ENCODE peak calls at places on chromosome 11, in nine cellular contexts. G is cardiac fibroblast, Y is gastrocnemius medialis, K is mesothelial cell of epicardium, X is AG04449, I is right lobe of liver, E is body of pancreas, J is left lung, M is colonic mucosa. W is an unnamed sample.

GRCh38 chr11:94149435-94149834 is 20.8 kb downstream of the PANX1 start:
- DNase-seq in M (no peak), J (no peak), Y (no peak), X (peak), I (no peak), G (peak), K (no peak), E (no peak), W (no peak)

GRCh38 chr11:62370743-62371440 is 33.6 kb downstream of the ASRGL1 start:
- DNase-seq in J (peak), E (peak), Y (no peak), I (no peak), K (no peak), G (no peak), M (peak), X (no peak), W (no peak)

GRCh38 chr11:45079943-45080719 is 66.3 kb upstream of the PRDM11 start:
- DNase-seq in X (no peak), E (peak), M (peak), I (no peak), Y (no peak), J (peak), G (no peak), K (no peak), W (no peak)

GRCh38 chr11:119641991-119642745 is 86.8 kb downstream of the NECTIN1 start:
- DNase-seq in M (no peak), E (no peak), J (no peak), Y (no peak), G (peak), K (no peak), I (no peak), X (no peak), W (no peak)

GRCh38 chr11:124970925-124971324 is 16.9 kb downstream of the CCDC15 start:
- DNase-seq in I (no peak), M (no peak), E (no peak), X (no peak), G (peak), Y (no peak), K (no peak), J (no peak), W (no peak)

GRCh38 chr11:48036466-48036865 is 56.1 kb downstream of the PTPRJ start:
- DNase-seq in X (peak), M (no peak), J (no peak), E (no peak), G (peak), Y (no peak), I (no peak), K (no peak), W (no peak)

GRCh38 chr11:123145220-123145619 is 49.8 kb downstream of the CLMP start:
- DNase-seq in X (no peak), K (no peak), I (no peak), M (no peak), G (peak), E (peak), Y (peak), J (peak), W (no peak)

GRCh38 chr11:61756452-61757212 is 4.2 kb downstream of the MYRF start:
- DNase-seq in K (no peak), Y (no peak), M (peak), E (peak), J (no peak), X (no peak), I (peak), G (peak), W (no peak)

GRCh38 chr11:110301032-110301431 is 4.6 kb upstream of the RDX start:
- DNase-seq in Y (no peak), M (no peak), E (no peak), X (no peak), K (no peak), I (no peak), G (no peak), J (no peak), W (no peak)

GRCh38 chr11:133835258-133836075 is 9.8 kb downstream of the SPATA19 start:
- DNase-seq in I (peak), G (peak), E (peak), Y (no peak), M (no peak), K (peak), X (no peak), J (no peak), W (no peak)

GRCh38 chr11:132111781-132112380 is 741.5 kb downstream of the NTM start:
- DNase-seq in J (no peak), M (no peak), E (no peak), X (peak), K (no peak), I (no peak), G (peak), Y (no peak), W (no peak)

GRCh38 chr11:47980093-47980906 is at the start of gene PTPRJ:
- DNase-seq in I (peak), K (peak), Y (no peak), G (peak), M (peak), E (peak), J (peak), X (no peak), W (peak)

GRCh38 chr11:10564030-10564429 is 4.4 kb downstream of the LYVE1 start:
- DNase-seq in X (no peak), Y (no peak), K (no peak), I (no peak), M (no peak), E (no peak), G (no peak), J (no peak), W (no peak)

GRCh38 chr11:82792822-82793569 is 59.3 kb upstream of the FAM181B start:
- DNase-seq in I (no peak), K (no peak), Y (no peak), G (no peak), M (no peak), E (no peak), J (no peak), X (no peak), W (no peak)

GRCh38 chr11:19241260-19242183 is 777 bp upstream of the E2F8 start:
- DNase-seq in X (no peak), J (peak), Y (no peak), G (peak), K (peak), M (peak), I (peak), E (no peak), W (no peak)

GRCh38 chr11:12185914-12186313 is 75.5 kb downstream of the MICAL2 start:
- DNase-seq in G (peak), K (no peak), Y (no peak), J (peak), X (no peak), E (no peak), M (no peak), I (no peak), W (peak)

GRCh38 chr11:202490-202889 is 4.7 kb downstream of the BET1L start:
- DNase-seq in J (no peak), X (no peak), K (no peak), I (no peak), E (no peak), G (no peak), Y (no peak), M (no peak), W (no peak)

GRCh38 chr11:94457118-94458029 is 36.3 kb downstream of the MRE11 start:
- DNase-seq in I (no peak), Y (no peak), E (no peak), J (no peak), G (no peak), K (no peak), M (no peak), X (no peak), W (no peak)

GRCh38 chr11:67561971-67562560 is 21.5 kb upstream of the GSTP1 start:
- DNase-seq in J (no peak), X (no peak), M (no peak), K (no peak), G (no peak), Y (no peak), E (no peak), I (no peak), W (no peak)

GRCh38 chr11:38824573-38824972 is 2226.5 kb upstream of the RAG2 start:
- DNase-seq in K (no peak), E (no peak), X (no peak), J (no peak), Y (no peak), I (no peak), M (no peak), G (peak), W (no peak)

GRCh38 chr11:25593221-25593620 is 738.7 kb upstream of the ANO3 start:
- DNase-seq in E (no peak), K (no peak), X (no peak), G (no peak), I (no peak), M (no peak), J (no peak), Y (no peak), W (no peak)

GRCh38 chr11:25602149-25602548 is 729.8 kb upstream of the ANO3 start:
- DNase-seq in Y (no peak), M (no peak), X (no peak), G (no peak), E (no peak), K (no peak), I (no peak), J (no peak), W (no peak)

DNA sequence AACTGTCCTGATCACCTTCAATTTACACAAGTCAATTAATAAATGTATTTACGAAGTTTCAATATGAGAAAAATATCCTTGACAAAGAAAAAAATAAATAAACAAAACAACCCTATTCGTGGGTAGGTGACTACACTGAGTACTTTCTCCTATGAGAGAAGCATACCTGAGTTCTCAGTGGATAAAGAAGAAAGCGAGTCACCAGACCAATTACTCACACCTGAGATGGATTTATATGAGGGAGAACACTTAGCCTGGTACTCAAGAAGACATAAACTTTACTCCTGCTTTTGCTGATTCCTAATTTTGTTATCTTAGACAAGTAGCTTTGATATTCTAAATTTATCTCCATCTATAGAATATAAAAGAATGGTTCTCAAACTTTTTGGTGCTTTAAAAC is 735.2 kb upstream of the ANO3 start:
- DNase-seq in G (no peak), K (no peak), Y (no peak), M (no peak), I (no peak), E (no peak), X (no peak), J (no peak), W (no peak)
- TF ChIP-seq CTCF in G (no peak), K (no peak), Y (no peak), M (no peak), I (no peak), E (no peak), X (no peak), J (no peak), W (no peak)

GRCh38 chr11:8533332-8533731 is 60.7 kb downstream of the STK33 start:
- DNase-seq in G (no peak), E (no peak), K (no peak), J (no peak), I (no peak), Y (no peak), M (no peak), X (no peak), W (no peak)
- TF ChIP-seq CTCF in G (no peak), E (no peak), K (no peak), J (no peak), I (no peak), Y (no peak), M (no peak), X (no peak), W (no peak)

GRCh38 chr11:6303657-6304056 is 16.6 kb downstream of the CAVIN3 start:
- DNase-seq in M (no peak), J (no peak), E (no peak), X (no peak), K (no peak), Y (no peak), G (no peak), I (no peak), W (no peak)

GRCh38 chr11:6301096-6301495 is 19.2 kb downstream of the CAVIN3 start:
- DNase-seq in I (no peak), G (no peak), Y (no peak), J (no peak), E (no peak), X (no peak), M (no peak), K (no peak), W (no peak)

GRCh38 chr11:6300325-6300724 is 20.0 kb downstream of the CAVIN3 start:
- DNase-seq in K (no peak), G (no peak), M (no peak), E (no peak), X (no peak), I (no peak), J (no peak), Y (no peak), W (no peak)

GRCh38 chr11:6298605-6299004 is 21.7 kb downstream of the CAVIN3 start:
- DNase-seq in J (no peak), X (no peak), E (peak), M (peak), I (peak), Y (no peak), K (no peak), G (peak), W (no peak)

GRCh38 chr11:6297831-6298230 is 22.5 kb downstream of the CAVIN3 start:
- DNase-seq in X (no peak), E (no peak), Y (no peak), G (no peak), M (no peak), I (no peak), K (no peak), J (no peak), W (no peak)
- TF ChIP-seq CTCF in X (peak), E (peak), Y (no peak), G (peak), M (no peak), I (peak), K (no peak), J (peak), W (peak)

DNA sequence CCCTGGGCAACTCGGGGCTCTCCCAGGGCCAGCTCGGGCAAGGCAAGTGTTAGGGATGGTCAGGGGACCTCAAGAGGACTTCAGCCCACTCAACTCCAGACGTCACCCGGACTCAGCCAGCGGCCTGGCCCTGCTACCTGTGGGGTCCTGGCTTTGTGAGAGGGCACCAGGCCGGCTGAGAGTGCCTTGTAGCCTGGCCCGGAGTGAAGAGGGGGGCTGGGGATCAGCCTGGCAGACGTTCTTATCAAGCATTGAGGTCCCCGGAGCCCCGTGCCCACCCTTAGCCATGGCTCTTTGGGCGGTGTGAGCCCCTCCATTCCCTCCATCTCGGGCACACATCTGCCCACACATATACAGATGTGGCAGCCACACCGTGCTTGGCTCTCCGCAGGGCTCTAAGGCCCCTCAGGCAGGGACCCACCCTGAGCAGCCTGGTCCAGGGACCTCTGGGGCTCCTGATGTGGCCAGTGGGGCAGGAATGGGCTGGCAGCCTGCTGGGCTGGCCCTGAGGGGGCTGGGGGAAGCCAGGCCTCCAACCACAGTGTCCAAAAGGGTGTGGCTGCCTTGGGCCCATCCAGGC is 15.3 kb downstream of the LSP1 start:
- DNase-seq in E (no peak), X (no peak), M (no peak), I (no peak), G (no peak), Y (no peak), J (no peak), K (no peak), W (no peak)
- TF ChIP-seq CTCF in E (no peak), X (no peak), M (no peak), I (no peak), G (no peak), Y (no peak), J (no peak), K (no peak), W (no peak)

DNA sequence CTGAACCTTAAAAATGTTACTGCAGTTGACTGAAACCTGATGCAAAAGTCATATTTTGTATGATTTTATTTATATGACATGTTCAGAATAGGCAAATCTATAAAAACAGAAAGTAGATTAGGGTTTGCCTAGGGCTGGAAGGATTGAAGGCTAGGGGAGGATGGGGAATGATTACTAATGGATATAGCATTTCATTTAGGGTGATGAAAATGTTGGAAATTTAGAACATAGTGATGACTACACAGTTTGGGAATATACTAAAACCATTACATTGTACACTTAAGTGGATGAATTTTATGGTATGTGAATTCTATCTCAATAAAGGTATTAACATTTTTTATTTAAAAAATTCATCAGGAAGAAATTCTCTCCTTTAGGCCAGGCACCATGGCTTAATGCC is 22.9 kb upstream of the PAFAH1B2 start:
- DNase-seq in E (no peak), X (no peak), K (no peak), M (no peak), Y (no peak), J (no peak), G (no peak), I (no peak), W (no peak)
- TF ChIP-seq CTCF in E (no peak), X (no peak), K (no peak), M (no peak), Y (no peak), J (no peak), G (no peak), I (no peak), W (no peak)